ENCODE peak calls at places on chromosomes 3 and 15, in eight cellular contexts. M is activated T-cell treated with anti-CD3 and anti-CD28 coated beads for 1 hour; G is OCI-LY7; W is CD4-positive, alpha-beta T cell; I is cardiac muscle cell; D is anterior cingulate cortex; E is endothelial cell; K is GM23248. Q is an unnamed sample.

GRCh38 chr3:64188810-64189560 is 36.3 kb downstream of the PRICKLE2 start:
- DNase-seq in K (peak; percentile 87), W (no peak), D (peak; percentile 26), I (peak; percentile 90), M (no peak), G (no peak), E (peak; percentile 9), Q (peak; percentile 83)

GRCh38 chr3:137709011-137709601 is 55.0 kb upstream of the SOX14 start:
- DNase-seq in D (no peak), W (no peak), M (no peak), K (peak; percentile 5), E (peak; percentile 49), G (peak; percentile 8), I (no peak), Q (no peak)

GRCh38 chr15:69679623-69680228 is 227.1 kb downstream of the RPLP1 start:
- DNase-seq in K (no peak), G (no peak), D (no peak), I (no peak), W (no peak), E (no peak), M (no peak), Q (no peak)

GRCh38 chr3:60337421-60337820 is 913.8 kb downstream of the FHIT start:
- DNase-seq in W (no peak), I (no peak), D (no peak), K (no peak), E (no peak), G (no peak), M (no peak), Q (no peak)

GRCh38 chr3:52311567-52312119 is 4.5 kb upstream of the DNAH1 start:
- DNase-seq in W (no peak), I (no peak), M (no peak), D (no peak), K (no peak), E (no peak), G (no peak), Q (no peak)

GRCh38 chr15:23538657-23539056 is 26.8 kb upstream of the MKRN3 start:
- DNase-seq in E (no peak), G (no peak), M (no peak), K (no peak), D (no peak), I (no peak), W (no peak), Q (no peak)

GRCh38 chr15:94963953-94964352 is 732.6 kb downstream of the MCTP2 start:
- DNase-seq in E (no peak), I (no peak), W (no peak), K (no peak), M (no peak), D (no peak), G (no peak), Q (no peak)

GRCh38 chr3:176931991-176932390 is 265.3 kb downstream of the TBL1XR1 start:
- DNase-seq in K (no peak), M (no peak), I (no peak), W (no peak), D (no peak), G (no peak), E (no peak), Q (no peak)

GRCh38 chr15:89112341-89112971 is 24.2 kb downstream of the ABHD2 start:
- DNase-seq in E (no peak), M (no peak), D (no peak), I (peak; percentile 17), W (no peak), G (no peak), K (peak; percentile 58), Q (no peak)

GRCh38 chr3:40258555-40258954 is 51.0 kb upstream of the EIF1B start:
- DNase-seq in E (no peak), M (no peak), W (no peak), I (peak; percentile 37), G (no peak), K (peak; percentile 75), D (no peak), Q (no peak)

Q was measured in esophagus muscularis mucosa.